ENCODE peak calls at places on chromosomes 1 and 21, in nine cellular contexts. One of them, this sample, is unnamed.

GRCh38 chr1:4621646-4622045 is 32.8 kb upstream of the AJAP1 start:
- DNase-seq in foreskin fibroblast: no peak
- DNase-seq in left ventricle myocardium inferior: no peak
- DNase-seq in mesendoderm: no peak
- DNase-seq in BE2C: no peak
- DNase-seq in bronchial epithelial cell: no peak
- DNase-seq in lower lobe of right lung: no peak
- DNase-seq in fibroblast of pulmonary artery: no peak
- DNase-seq in Panc1: no peak
- DNase-seq in this sample: no peak

GRCh38 chr1:92410706-92411105 is 76.0 kb downstream of the GFI1 start:
- DNase-seq in Panc1: no peak
- DNase-seq in left ventricle myocardium inferior: no peak
- DNase-seq in bronchial epithelial cell: no peak
- DNase-seq in BE2C: no peak
- DNase-seq in mesendoderm: peak
- DNase-seq in lower lobe of right lung: no peak
- DNase-seq in fibroblast of pulmonary artery: no peak
- DNase-seq in foreskin fibroblast: no peak
- DNase-seq in this sample: no peak

GRCh38 chr1:69246721-69247120 is 321.0 kb upstream of the LRRC7 start:
- DNase-seq in foreskin fibroblast: no peak
- DNase-seq in BE2C: no peak
- DNase-seq in bronchial epithelial cell: no peak
- DNase-seq in fibroblast of pulmonary artery: peak
- DNase-seq in left ventricle myocardium inferior: no peak
- DNase-seq in lower lobe of right lung: no peak
- DNase-seq in mesendoderm: no peak
- DNase-seq in Panc1: no peak
- DNase-seq in this sample: no peak

GRCh38 chr1:117512728-117513321 is 93.0 kb upstream of the TENT5C start:
- DNase-seq in BE2C: no peak
- DNase-seq in lower lobe of right lung: no peak
- DNase-seq in Panc1: no peak
- DNase-seq in mesendoderm: no peak
- DNase-seq in fibroblast of pulmonary artery: peak
- DNase-seq in left ventricle myocardium inferior: no peak
- DNase-seq in bronchial epithelial cell: peak
- DNase-seq in foreskin fibroblast: peak
- DNase-seq in this sample: no peak

GRCh38 chr1:39205102-39205780 is 746 bp downstream of the MACF1 start:
- DNase-seq in bronchial epithelial cell: peak
- DNase-seq in fibroblast of pulmonary artery: peak
- DNase-seq in left ventricle myocardium inferior: peak
- DNase-seq in Panc1: no peak
- DNase-seq in foreskin fibroblast: peak
- DNase-seq in BE2C: no peak
- DNase-seq in mesendoderm: peak
- DNase-seq in lower lobe of right lung: no peak
- DNase-seq in this sample: peak

GRCh38 chr1:39393645-39394044 is 97.8 kb upstream of the BMP8A start:
- DNase-seq in foreskin fibroblast: no peak
- DNase-seq in Panc1: no peak
- DNase-seq in fibroblast of pulmonary artery: no peak
- DNase-seq in BE2C: no peak
- DNase-seq in left ventricle myocardium inferior: no peak
- DNase-seq in lower lobe of right lung: no peak
- DNase-seq in mesendoderm: no peak
- DNase-seq in bronchial epithelial cell: no peak
- DNase-seq in this sample: no peak

GRCh38 chr21:15121655-15122120 is 56.9 kb upstream of the NRIP1 start:
- DNase-seq in bronchial epithelial cell: peak
- DNase-seq in left ventricle myocardium inferior: peak
- DNase-seq in lower lobe of right lung: peak
- DNase-seq in foreskin fibroblast: peak
- DNase-seq in mesendoderm: peak
- DNase-seq in BE2C: no peak
- DNase-seq in Panc1: no peak
- DNase-seq in fibroblast of pulmonary artery: peak
- DNase-seq in this sample: no peak

GRCh38 chr1:37177230-37177864 is 143.0 kb upstream of the GRIK3 start:
- DNase-seq in left ventricle myocardium inferior: no peak
- DNase-seq in BE2C: peak
- DNase-seq in foreskin fibroblast: no peak
- DNase-seq in lower lobe of right lung: peak
- DNase-seq in Panc1: peak
- DNase-seq in mesendoderm: peak
- DNase-seq in fibroblast of pulmonary artery: peak
- DNase-seq in bronchial epithelial cell: peak
- DNase-seq in this sample: no peak

GRCh38 chr1:95096218-95096841 is 20.8 kb upstream of the TLCD4 start:
- DNase-seq in fibroblast of pulmonary artery: no peak
- DNase-seq in BE2C: no peak
- DNase-seq in mesendoderm: no peak
- DNase-seq in left ventricle myocardium inferior: no peak
- DNase-seq in Panc1: no peak
- DNase-seq in bronchial epithelial cell: no peak
- DNase-seq in foreskin fibroblast: peak
- DNase-seq in lower lobe of right lung: no peak
- DNase-seq in this sample: no peak

GRCh38 chr1:156697481-156697880 is 7.9 kb downstream of the CRABP2 start:
- DNase-seq in lower lobe of right lung: no peak
- DNase-seq in bronchial epithelial cell: no peak
- DNase-seq in mesendoderm: no peak
- DNase-seq in foreskin fibroblast: no peak
- DNase-seq in Panc1: no peak
- DNase-seq in left ventricle myocardium inferior: no peak
- DNase-seq in BE2C: peak
- DNase-seq in fibroblast of pulmonary artery: no peak
- DNase-seq in this sample: no peak

GRCh38 chr1:207304710-207305151 is 16.7 kb upstream of the CD55 start:
- DNase-seq in Panc1: peak
- DNase-seq in lower lobe of right lung: no peak
- DNase-seq in bronchial epithelial cell: peak
- DNase-seq in fibroblast of pulmonary artery: peak
- DNase-seq in left ventricle myocardium inferior: no peak
- DNase-seq in foreskin fibroblast: peak
- DNase-seq in BE2C: no peak
- DNase-seq in mesendoderm: no peak
- DNase-seq in this sample: no peak

GRCh38 chr21:41923641-41924342 is 30.0 kb downstream of the C2CD2 start:
- DNase-seq in BE2C: no peak
- DNase-seq in Panc1: no peak
- DNase-seq in fibroblast of pulmonary artery: peak
- DNase-seq in bronchial epithelial cell: no peak
- DNase-seq in lower lobe of right lung: no peak
- DNase-seq in mesendoderm: no peak
- DNase-seq in foreskin fibroblast: peak
- DNase-seq in left ventricle myocardium inferior: peak
- DNase-seq in this sample: no peak

GRCh38 chr1:24905979-24906720 is 23.9 kb downstream of the RUNX3 start:
- DNase-seq in bronchial epithelial cell: no peak
- DNase-seq in BE2C: no peak
- DNase-seq in foreskin fibroblast: no peak
- DNase-seq in lower lobe of right lung: peak
- DNase-seq in mesendoderm: no peak
- DNase-seq in fibroblast of pulmonary artery: no peak
- DNase-seq in Panc1: no peak
- DNase-seq in left ventricle myocardium inferior: no peak
- DNase-seq in this sample: no peak

GRCh38 chr1:188514917-188515316 is 1686.2 kb downstream of the PLA2G4A start:
- DNase-seq in BE2C: no peak
- DNase-seq in lower lobe of right lung: no peak
- DNase-seq in bronchial epithelial cell: no peak
- DNase-seq in left ventricle myocardium inferior: no peak
- DNase-seq in foreskin fibroblast: no peak
- DNase-seq in fibroblast of pulmonary artery: no peak
- DNase-seq in Panc1: no peak
- DNase-seq in mesendoderm: no peak
- DNase-seq in this sample: no peak

GRCh38 chr1:1531947-1532346 is 8.5 kb downstream of the TMEM240 start:
- DNase-seq in Panc1: no peak
- DNase-seq in BE2C: no peak
- DNase-seq in fibroblast of pulmonary artery: no peak
- DNase-seq in lower lobe of right lung: no peak
- DNase-seq in mesendoderm: no peak
- DNase-seq in foreskin fibroblast: peak
- DNase-seq in left ventricle myocardium inferior: no peak
- DNase-seq in bronchial epithelial cell: no peak
- DNase-seq in this sample: no peak

GRCh38 chr1:1528639-1529267 is 11.7 kb downstream of the TMEM240 start:
- DNase-seq in fibroblast of pulmonary artery: no peak
- DNase-seq in lower lobe of right lung: no peak
- DNase-seq in foreskin fibroblast: no peak
- DNase-seq in Panc1: no peak
- DNase-seq in bronchial epithelial cell: no peak
- DNase-seq in BE2C: no peak
- DNase-seq in mesendoderm: no peak
- DNase-seq in left ventricle myocardium inferior: no peak
- DNase-seq in this sample: no peak

GRCh38 chr1:1529936-1530335 is 10.5 kb downstream of the TMEM240 start:
- DNase-seq in Panc1: no peak
- DNase-seq in bronchial epithelial cell: no peak
- DNase-seq in foreskin fibroblast: no peak
- DNase-seq in left ventricle myocardium inferior: no peak
- DNase-seq in BE2C: no peak
- DNase-seq in fibroblast of pulmonary artery: no peak
- DNase-seq in mesendoderm: no peak
- DNase-seq in lower lobe of right lung: no peak
- DNase-seq in this sample: no peak

GRCh38 chr1:1527092-1527816 is 13.2 kb downstream of the TMEM240 start:
- DNase-seq in fibroblast of pulmonary artery: no peak
- DNase-seq in mesendoderm: no peak
- DNase-seq in lower lobe of right lung: no peak
- DNase-seq in BE2C: no peak
- DNase-seq in left ventricle myocardium inferior: no peak
- DNase-seq in Panc1: no peak
- DNase-seq in foreskin fibroblast: no peak
- DNase-seq in bronchial epithelial cell: no peak
- DNase-seq in this sample: no peak

GRCh38 chr1:1529321-1529720 is 11.1 kb downstream of the TMEM240 start:
- DNase-seq in fibroblast of pulmonary artery: no peak
- DNase-seq in left ventricle myocardium inferior: no peak
- DNase-seq in bronchial epithelial cell: no peak
- DNase-seq in Panc1: no peak
- DNase-seq in mesendoderm: no peak
- DNase-seq in lower lobe of right lung: no peak
- DNase-seq in foreskin fibroblast: no peak
- DNase-seq in BE2C: no peak
- DNase-seq in this sample: no peak
- H3K4me3 ChIP-seq in fibroblast of pulmonary artery: no peak
- H3K4me3 ChIP-seq in left ventricle myocardium inferior: no peak
- H3K4me3 ChIP-seq in bronchial epithelial cell: no peak
- H3K4me3 ChIP-seq in Panc1: no peak
- H3K4me3 ChIP-seq in mesendoderm: no peak
- H3K4me3 ChIP-seq in lower lobe of right lung: no peak
- H3K4me3 ChIP-seq in foreskin fibroblast: no peak
- H3K4me3 ChIP-seq in BE2C: no peak
- H3K4me3 ChIP-seq in this sample: no peak

GRCh38 chr1:31579374-31579773 is 3.1 kb downstream of the TINAGL1 start:
- DNase-seq in BE2C: peak
- DNase-seq in bronchial epithelial cell: no peak
- DNase-seq in Panc1: no peak
- DNase-seq in left ventricle myocardium inferior: peak
- DNase-seq in foreskin fibroblast: no peak
- DNase-seq in mesendoderm: peak
- DNase-seq in fibroblast of pulmonary artery: peak
- DNase-seq in lower lobe of right lung: no peak
- DNase-seq in this sample: no peak
- H3K4me3 ChIP-seq in BE2C: no peak
- H3K4me3 ChIP-seq in bronchial epithelial cell: no peak
- H3K4me3 ChIP-seq in Panc1: no peak
- H3K4me3 ChIP-seq in left ventricle myocardium inferior: peak
- H3K4me3 ChIP-seq in foreskin fibroblast: no peak
- H3K4me3 ChIP-seq in mesendoderm: no peak
- H3K4me3 ChIP-seq in fibroblast of pulmonary artery: no peak
- H3K4me3 ChIP-seq in lower lobe of right lung: peak
- H3K4me3 ChIP-seq in this sample: no peak

DNA sequence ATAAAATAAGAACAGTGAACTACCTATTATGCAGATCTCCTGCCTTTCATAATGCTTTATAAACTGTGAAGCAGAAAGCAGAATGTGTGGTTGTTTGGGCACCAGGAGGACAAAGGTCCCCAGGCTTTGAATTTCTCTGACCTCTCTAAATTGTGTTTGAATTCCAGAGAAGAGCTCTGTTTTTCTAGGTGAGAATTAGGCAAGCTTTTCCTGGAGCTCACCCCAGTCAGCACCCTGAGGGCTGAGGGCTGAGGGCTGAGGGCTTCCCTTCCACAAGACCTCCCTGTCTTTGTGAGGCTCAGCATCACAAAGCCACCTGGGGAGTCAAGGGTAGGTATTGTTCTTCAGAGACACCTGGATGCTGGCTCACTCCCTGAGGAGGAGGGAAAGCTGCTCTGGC is 45.5 kb upstream of the LRIG2 start:
- DNase-seq in fibroblast of pulmonary artery: no peak
- DNase-seq in mesendoderm: peak
- DNase-seq in Panc1: no peak
- DNase-seq in left ventricle myocardium inferior: no peak
- DNase-seq in foreskin fibroblast: no peak
- DNase-seq in bronchial epithelial cell: no peak
- DNase-seq in BE2C: no peak
- DNase-seq in lower lobe of right lung: no peak
- DNase-seq in this sample: no peak
- H3K4me3 ChIP-seq in fibroblast of pulmonary artery: no peak
- H3K4me3 ChIP-seq in mesendoderm: no peak
- H3K4me3 ChIP-seq in Panc1: no peak
- H3K4me3 ChIP-seq in left ventricle myocardium inferior: no peak
- H3K4me3 ChIP-seq in foreskin fibroblast: no peak
- H3K4me3 ChIP-seq in bronchial epithelial cell: no peak
- H3K4me3 ChIP-seq in BE2C: no peak
- H3K4me3 ChIP-seq in lower lobe of right lung: no peak
- H3K4me3 ChIP-seq in this sample: no peak

GRCh38 chr1:9902060-9902452 is 8.0 kb downstream of the CTNNBIP1 start:
- DNase-seq in lower lobe of right lung: no peak
- DNase-seq in left ventricle myocardium inferior: no peak
- DNase-seq in fibroblast of pulmonary artery: no peak
- DNase-seq in Panc1: no peak
- DNase-seq in mesendoderm: no peak
- DNase-seq in BE2C: no peak
- DNase-seq in bronchial epithelial cell: no peak
- DNase-seq in foreskin fibroblast: no peak
- DNase-seq in this sample: no peak

GRCh38 chr1:9904571-9904970 is 5.5 kb downstream of the CTNNBIP1 start:
- DNase-seq in left ventricle myocardium inferior: no peak
- DNase-seq in foreskin fibroblast: no peak
- DNase-seq in bronchial epithelial cell: no peak
- DNase-seq in lower lobe of right lung: no peak
- DNase-seq in fibroblast of pulmonary artery: peak
- DNase-seq in mesendoderm: no peak
- DNase-seq in BE2C: no peak
- DNase-seq in Panc1: no peak
- DNase-seq in this sample: no peak

GRCh38 chr1:9903801-9904527 is 6.1 kb downstream of the CTNNBIP1 start:
- DNase-seq in Panc1: no peak
- DNase-seq in BE2C: no peak
- DNase-seq in foreskin fibroblast: no peak
- DNase-seq in lower lobe of right lung: no peak
- DNase-seq in bronchial epithelial cell: no peak
- DNase-seq in left ventricle myocardium inferior: no peak
- DNase-seq in mesendoderm: no peak
- DNase-seq in fibroblast of pulmonary artery: no peak
- DNase-seq in this sample: no peak

GRCh38 chr1:9900142-9901043 is 9.7 kb downstream of the CTNNBIP1 start:
- DNase-seq in foreskin fibroblast: no peak
- DNase-seq in lower lobe of right lung: peak
- DNase-seq in fibroblast of pulmonary artery: no peak
- DNase-seq in Panc1: no peak
- DNase-seq in BE2C: no peak
- DNase-seq in mesendoderm: no peak
- DNase-seq in left ventricle myocardium inferior: peak
- DNase-seq in bronchial epithelial cell: no peak
- DNase-seq in this sample: no peak

GRCh38 chr1:9901148-9902059 is 8.7 kb downstream of the CTNNBIP1 start:
- DNase-seq in bronchial epithelial cell: no peak
- DNase-seq in lower lobe of right lung: peak
- DNase-seq in Panc1: no peak
- DNase-seq in left ventricle myocardium inferior: peak
- DNase-seq in fibroblast of pulmonary artery: no peak
- DNase-seq in BE2C: no peak
- DNase-seq in foreskin fibroblast: no peak
- DNase-seq in mesendoderm: no peak
- DNase-seq in this sample: no peak
- H3K4me3 ChIP-seq in bronchial epithelial cell: no peak
- H3K4me3 ChIP-seq in lower lobe of right lung: peak
- H3K4me3 ChIP-seq in Panc1: no peak
- H3K4me3 ChIP-seq in left ventricle myocardium inferior: peak
- H3K4me3 ChIP-seq in fibroblast of pulmonary artery: no peak
- H3K4me3 ChIP-seq in BE2C: no peak
- H3K4me3 ChIP-seq in foreskin fibroblast: no peak
- H3K4me3 ChIP-seq in mesendoderm: no peak
- H3K4me3 ChIP-seq in this sample: no peak

This sample was measured in naive thymus-derived CD4-positive, alpha-beta T cell.